ENCODE peak calls at places on chromosomes 4 and X, in eight cellular contexts. Z is CD8-positive, alpha-beta T cell; S is A549; B is colonic mucosa; H is RWPE2; I is dorsolateral prefrontal cortex; C is left lung; F is OCI-LY7. N is an unnamed sample.

GRCh38 chr4:82810171-82810570 is 11.6 kb upstream of the SCD5 start:
- DNase-seq in S (no peak), B (no peak), Z (no peak), F (no peak), I (no peak), H (no peak), C (no peak), N (no peak)

GRCh38 chrX:44459501-44459900 is 83.2 kb downstream of the FUNDC1 start:
- DNase-seq in B (no peak), I (no peak), Z (no peak), H (no peak), C (no peak), S (no peak), F (no peak), N (peak; percentile 36)

GRCh38 chr4:40057540-40058091 is 966 bp downstream of the N4BP2 start:
- DNase-seq in Z (peak; percentile 74), I (peak; percentile 88), C (no peak), F (peak; percentile 88), H (peak; percentile 85), S (peak; percentile 95), B (peak; percentile 90), N (peak; percentile 97)

GRCh38 chrX:2664497-2664896 is 26.6 kb upstream of the CD99 start:
- DNase-seq in B (peak; percentile 22), I (no peak), S (no peak), Z (no peak), C (no peak), H (no peak), F (no peak), N (no peak)

GRCh38 chrX:130176354-130176776 is 4.6 kb downstream of the RAB33A start:
- DNase-seq in Z (no peak), B (no peak), C (no peak), F (peak; percentile 63), H (no peak), S (no peak), I (no peak), N (no peak)

GRCh38 chr4:180913750-180914149 is 1329.5 kb upstream of the TENM3 start:
- DNase-seq in C (no peak), Z (no peak), B (no peak), H (no peak), F (no peak), S (no peak), I (no peak), N (peak; percentile 37)

GRCh38 chr4:147361726-147362125 is 119.2 kb upstream of the EDNRA start:
- DNase-seq in Z (no peak), I (no peak), H (no peak), B (peak; percentile 77), S (peak; percentile 45), F (no peak), C (no peak), N (peak; percentile 67)

GRCh38 chr4:150960818-150961217 is 54.3 kb downstream of the LRBA start:
- DNase-seq in I (no peak), F (peak; percentile 21), B (peak; percentile 28), S (peak; percentile 53), C (peak; percentile 44), Z (no peak), H (no peak), N (no peak)

GRCh38 chr4:143921160-143921559 is 15.8 kb upstream of the GYPE start:
- DNase-seq in H (no peak), Z (no peak), C (no peak), B (no peak), F (no peak), I (no peak), S (no peak), N (no peak)

GRCh38 chrX:40952855-40953254 is 132.4 kb upstream of the USP9X start:
- DNase-seq in C (no peak), F (no peak), B (no peak), I (no peak), H (no peak), S (no peak), Z (no peak), N (no peak)

GRCh38 chrX:68843992-68844391 is 15.2 kb downstream of the EFNB1 start:
- DNase-seq in B (peak; percentile 43), F (no peak), H (peak; percentile 70), I (no peak), Z (no peak), S (no peak), C (no peak), N (peak; percentile 81)
- H3K27ac ChIP-seq in B (peak overlapping the region; percentile 66), F (no peak overlapping the region), H (peak overlapping the region; percentile 78), I (no peak overlapping the region), Z (no peak overlapping the region), S (no peak overlapping the region), C (no peak overlapping the region), N (peak overlapping the region; percentile 82)

GRCh38 chrX:3788494-3789233 is 75.2 kb upstream of the PRKX start:
- DNase-seq in B (no peak), H (no peak), I (no peak), Z (no peak), F (no peak), C (no peak), S (no peak), N (no peak)
- TF ChIP-seq CTCF in B (no peak), H (no peak), I (no peak), Z (no peak), F (peak; percentile 36), C (no peak), S (no peak), N (no peak)

DNA sequence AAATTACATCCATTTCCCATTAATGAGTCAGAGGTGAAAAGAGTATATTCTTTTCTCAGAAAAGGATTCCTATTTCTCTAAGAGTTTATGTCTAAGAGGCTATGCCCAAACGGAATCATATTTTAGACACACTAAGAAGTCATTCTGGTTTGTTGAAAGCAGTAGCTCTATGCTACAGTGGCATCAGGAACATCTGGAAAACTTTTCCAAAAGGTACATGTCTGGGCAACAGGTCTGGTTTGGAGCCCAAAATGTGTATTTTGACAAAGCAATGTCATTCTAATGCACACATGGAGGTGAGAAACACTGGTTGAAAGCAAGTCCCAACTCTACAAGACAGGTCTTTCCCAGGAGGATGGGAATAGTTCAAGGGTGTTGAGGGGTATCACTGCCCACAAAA is 56.1 kb downstream of the APBB2 start:
- DNase-seq in H (no peak), F (no peak), B (no peak), S (no peak), Z (no peak), C (no peak), I (no peak), N (no peak)
- H3K27ac ChIP-seq in H (peak overlapping the region; percentile 99), F (no peak overlapping the region), B (no peak overlapping the region), S (peak overlapping the region; percentile 32), Z (no peak overlapping the region), C (no peak overlapping the region), I (no peak overlapping the region), N (peak overlapping the region; percentile 91)

GRCh38 chrX:15465347-15465746 is 27.8 kb downstream of the PIR start:
- DNase-seq in S (no peak), H (no peak), I (no peak), C (no peak), Z (no peak), B (no peak), F (peak; percentile 64), N (no peak)

GRCh38 chrX:15469613-15470012 is 23.5 kb downstream of the PIR start:
- DNase-seq in S (no peak), C (no peak), Z (no peak), I (no peak), F (no peak), H (no peak), B (no peak), N (no peak)

GRCh38 chrX:15464704-15465103 is 28.4 kb downstream of the PIR start:
- DNase-seq in F (no peak), H (no peak), Z (no peak), B (no peak), C (no peak), S (no peak), I (no peak), N (no peak)

GRCh38 chrX:15468036-15468435 is 25.1 kb downstream of the PIR start:
- DNase-seq in B (no peak), F (peak; percentile 45), C (no peak), I (no peak), S (no peak), H (no peak), Z (no peak), N (peak; percentile 12)

DNA sequence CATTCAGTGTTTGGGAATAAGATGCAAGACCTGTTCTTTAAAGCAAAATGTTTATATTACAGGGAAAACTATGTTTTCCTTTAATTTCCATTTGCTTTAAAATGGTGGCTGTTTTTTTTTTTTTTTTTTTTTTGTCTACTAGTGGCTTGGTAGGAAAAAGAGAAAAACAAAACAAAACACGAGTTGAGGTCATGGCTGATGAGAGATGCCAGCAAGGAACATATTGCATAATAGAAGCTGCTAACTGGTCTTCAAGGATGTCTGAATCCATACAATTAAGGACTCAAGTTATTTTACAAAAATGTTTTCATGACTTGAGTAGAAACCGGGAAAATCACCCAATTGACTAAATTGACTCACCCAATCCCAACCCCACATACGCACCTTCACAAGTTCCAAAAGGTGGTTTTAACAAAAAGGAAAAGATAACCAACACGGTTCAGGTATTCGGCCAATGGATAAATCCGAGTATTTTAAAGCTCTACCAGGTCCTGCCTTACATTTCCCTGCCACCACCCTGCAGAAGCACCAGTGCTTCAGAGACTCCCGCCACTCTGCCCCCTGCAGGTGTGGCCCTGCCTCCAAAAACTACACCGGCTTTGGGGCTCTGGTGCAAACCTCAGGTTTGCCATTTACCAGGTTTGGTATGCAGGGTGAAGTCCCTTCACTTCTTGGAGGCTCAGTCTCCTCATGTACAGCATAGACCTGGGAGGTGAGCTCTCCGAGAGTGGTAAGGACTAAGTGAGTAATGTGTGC is 27.1 kb downstream of the PIR start:
- DNase-seq in F (peak; percentile 20), H (no peak), I (no peak), Z (no peak), B (no peak), S (no peak), C (no peak), N (no peak)
- TF ChIP-seq CTCF in F (peak; percentile 61), H (no peak), I (no peak), Z (no peak), B (no peak), S (no peak), C (no peak), N (no peak)

DNA sequence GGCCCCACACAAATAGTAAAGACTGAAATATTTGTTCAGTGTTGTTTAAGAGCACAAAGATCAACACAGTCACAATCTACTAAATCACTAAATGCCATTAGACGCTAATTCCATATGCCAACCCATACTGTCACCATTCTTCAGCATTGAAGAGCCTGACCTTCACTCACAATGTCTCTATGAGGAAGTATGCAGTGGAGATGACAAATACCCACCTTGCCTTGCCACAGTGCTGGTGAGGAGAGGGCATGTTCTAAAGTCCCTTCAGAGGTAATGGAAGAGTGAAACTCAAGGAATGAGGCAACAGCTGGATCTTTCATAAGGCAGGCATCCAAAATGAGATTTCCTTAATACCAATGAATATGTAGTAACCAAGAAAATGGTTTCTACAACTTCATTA is 50.4 kb downstream of the FRMD7 start:
- DNase-seq in F (no peak), B (no peak), C (no peak), H (no peak), S (no peak), I (no peak), Z (no peak), N (no peak)
- H3K27ac ChIP-seq in F (no peak overlapping the region), B (no peak overlapping the region), C (no peak overlapping the region), H (no peak overlapping the region), S (no peak overlapping the region), I (no peak overlapping the region), Z (no peak overlapping the region), N (no peak overlapping the region)

DNA sequence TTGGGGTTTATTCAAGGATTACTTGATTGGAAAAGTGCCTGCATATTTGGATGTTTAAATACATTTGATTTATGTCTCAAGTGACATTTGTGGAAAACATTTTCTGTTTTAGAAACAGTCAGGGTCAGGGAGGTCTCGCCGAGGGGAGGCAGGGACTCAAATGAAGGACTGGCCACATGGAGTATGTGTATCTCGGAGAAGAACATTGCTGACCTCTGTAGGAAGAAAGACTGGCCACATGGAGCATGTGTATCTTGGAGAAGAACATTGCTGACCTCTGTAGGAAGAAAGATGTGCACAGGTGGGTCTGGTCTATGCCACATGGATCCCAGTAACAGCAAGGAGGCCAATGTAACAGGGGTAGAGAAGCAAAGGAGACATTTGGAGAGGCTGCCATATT is 233.6 kb downstream of the TRIML1 start:
- DNase-seq in H (no peak), B (no peak), F (no peak), C (no peak), I (no peak), Z (no peak), S (peak; percentile 88), N (no peak)
- TF ChIP-seq CTCF in H (peak; percentile 24), B (peak; percentile 14), F (no peak), C (no peak), I (no peak), Z (no peak), S (peak; percentile 40), N (no peak)